ENCODE peak calls at places on chromosomes 13 and 19, in six cellular contexts. S is substantia nigra, L is T1000, F is smooth muscle cell of the brain vasculature, C is HT-29, J is NCI-H1417. T is an unnamed sample.

GRCh38 chr19:54188224-54188871 is 1.0 kb downstream of the MBOAT7 start:
- DNase-seq in C (peak), F (no peak), L (no peak), S (no peak), J (no peak), T (no peak)

GRCh38 chr19:33132021-33132420 is at the start of gene WDR88:
- DNase-seq in C (no peak), F (no peak), S (no peak), J (no peak), L (no peak), T (no peak)

GRCh38 chr13:41544824-41545707 is 87.7 kb downstream of the RGCC start:
- DNase-seq in J (no peak), S (no peak), F (no peak), C (no peak), L (no peak), T (no peak)

GRCh38 chr13:104816716-104817115 is 1718.7 kb downstream of the EFNB2 start:
- DNase-seq in F (no peak), S (no peak), L (no peak), J (no peak), C (no peak), T (no peak)

GRCh38 chr19:30857388-30857787 is 485.2 kb downstream of the ZNF536 start:
- DNase-seq in J (no peak), S (no peak), C (no peak), L (no peak), F (no peak), T (no peak)

GRCh38 chr13:111267784-111268183 is 52.7 kb upstream of the TEX29 start:
- DNase-seq in L (no peak), J (no peak), F (no peak), S (no peak), C (no peak), T (no peak)

GRCh38 chr13:110797230-110797877 is 83.9 kb downstream of the ING1 start:
- DNase-seq in S (no peak), J (no peak), C (no peak), L (no peak), F (no peak), T (no peak)

GRCh38 chr13:43238341-43239083 is 215.1 kb downstream of the DNAJC15 start:
- DNase-seq in L (no peak), F (no peak), J (no peak), S (no peak), C (no peak), T (no peak)

GRCh38 chr19:55146078-55146647 is 2.8 kb downstream of the TNNT1 start:
- DNase-seq in C (peak), J (peak), S (no peak), F (no peak), L (no peak), T (peak)

GRCh38 chr13:59780058-59780457 is 383.7 kb downstream of the DIAPH3 start:
- DNase-seq in S (no peak), L (no peak), J (no peak), C (no peak), F (no peak), T (no peak)

GRCh38 chr13:92966341-92966740 is 260.3 kb upstream of the GPC6 start:
- DNase-seq in J (no peak), S (no peak), L (no peak), C (no peak), F (no peak), T (no peak)

GRCh38 chr13:48235100-48235813 is 2.3 kb downstream of the ITM2B start:
- DNase-seq in S (no peak), J (peak), C (peak), F (no peak), L (no peak), T (no peak)

GRCh38 chr19:43934055-43934984 is 762 bp downstream of the ZNF45 start:
- DNase-seq in S (no peak), J (peak), L (no peak), C (peak), F (no peak), T (no peak)

GRCh38 chr19:35389192-35389861 is 18.5 kb downstream of the GPR42 start:
- DNase-seq in S (no peak), J (no peak), C (no peak), F (no peak), L (no peak), T (peak)

GRCh38 chr19:46369817-46370216 is 22.9 kb downstream of the PPP5C start:
- DNase-seq in S (no peak), C (peak), L (no peak), J (no peak), F (no peak), T (no peak)

GRCh38 chr19:35040826-35041547 is 534 bp upstream of the HPN start:
- DNase-seq in F (no peak), C (peak), J (no peak), L (no peak), S (peak), T (no peak)

GRCh38 chr13:109180905-109181425 is 551.6 kb downstream of the MYO16 start:
- DNase-seq in C (no peak), S (no peak), J (no peak), L (no peak), F (peak), T (peak)

GRCh38 chr13:112973577-112973951 is 4.5 kb downstream of the MCF2L start:
- DNase-seq in S (no peak), L (no peak), C (no peak), F (no peak), J (peak), T (no peak)

GRCh38 chr13:31105020-31105800 is 56.5 kb downstream of the HSPH1 start:
- DNase-seq in J (no peak), C (peak), L (no peak), F (no peak), S (no peak), T (no peak)

GRCh38 chr19:2500861-2501260 is 24.9 kb downstream of the GADD45B start:
- DNase-seq in L (no peak), S (no peak), C (no peak), J (no peak), F (no peak), T (no peak)

GRCh38 chr19:16088985-16089846 is 12.9 kb downstream of the TPM4 start:
- DNase-seq in L (no peak), F (no peak), S (no peak), C (no peak), J (no peak), T (no peak)

GRCh38 chr13:76715043-76715442 is 171.2 kb downstream of the KCTD12 start:
- DNase-seq in S (no peak), J (no peak), F (no peak), L (no peak), C (no peak), T (no peak)

GRCh38 chr13:99905224-99905623 is 66.3 kb downstream of the ZIC5 start:
- DNase-seq in F (no peak), S (no peak), J (no peak), L (no peak), C (no peak), T (no peak)

GRCh38 chr19:11140896-11141295 is 14.7 kb downstream of the SPC24 start:
- DNase-seq in C (no peak), S (no peak), F (no peak), L (no peak), J (no peak), T (no peak)

GRCh38 chr13:112587359-112587766 is 590 bp downstream of the TUBGCP3 start:
- DNase-seq in J (peak), L (peak), S (no peak), F (peak), C (peak), T (peak)

T was measured in LoVo.